ENCODE peak calls at places on chromosomes 1 and 21, in ten cellular contexts. W is lower leg skin; S is AG04449; M is tibial nerve; L is thoracic aorta; C is right cardiac atrium; X is CD4-positive, CD25-positive, alpha-beta regulatory T cell; F is mesenchymal stem cell; D is AG10803; A is body of pancreas. G is an unnamed sample.

GRCh38 chr1:37480125-37480466 is 5.7 kb downstream of the ZC3H12A start:
- DNase-seq in W (no peak), S (no peak), M (no peak), L (no peak), C (peak), X (peak), F (no peak), D (no peak), A (no peak), G (no peak)

GRCh38 chr1:8267307-8267706 is 50.6 kb upstream of the SLC45A1 start:
- DNase-seq in W (no peak), S (no peak), M (no peak), L (no peak), C (no peak), X (no peak), F (no peak), D (no peak), A (no peak), G (no peak)

GRCh38 chr21:45577806-45578801 is 35.9 kb upstream of the SLC19A1 start:
- DNase-seq in W (no peak), S (no peak), M (no peak), L (no peak), C (no peak), X (no peak), F (no peak), D (no peak), A (peak), G (no peak)

GRCh38 chr1:21700094-21700493 is 30.9 kb upstream of the RAP1GAP start:
- DNase-seq in W (no peak), S (no peak), M (no peak), L (no peak), C (no peak), X (no peak), F (no peak), D (no peak), A (no peak), G (peak)

GRCh38 chr1:194568610-194569009 is 1382.2 kb upstream of the B3GALT2 start:
- DNase-seq in W (no peak), S (no peak), M (no peak), L (no peak), C (no peak), X (no peak), F (no peak), D (no peak), A (no peak), G (peak)

GRCh38 chr1:233904979-233905415 is 521 bp downstream of the SLC35F3 start:
- DNase-seq in W (no peak), S (no peak), M (no peak), L (no peak), C (no peak), X (no peak), F (no peak), D (no peak), A (no peak), G (no peak)

GRCh38 chr1:211281322-211282022 is 22.3 kb downstream of the RCOR3 start:
- DNase-seq in W (no peak), S (no peak), M (no peak), L (no peak), C (no peak), X (no peak), F (peak), D (no peak), A (no peak), G (no peak)

GRCh38 chr1:203481186-203481585 is 5.6 kb downstream of the PRELP start:
- DNase-seq in W (no peak), S (no peak), M (no peak), L (no peak), C (no peak), X (no peak), F (no peak), D (peak), A (no peak), G (no peak)

GRCh38 chr1:245095903-245096302 is 58.9 kb upstream of the KIF26B start:
- DNase-seq in W (no peak), S (no peak), M (no peak), L (no peak), C (no peak), X (no peak), F (no peak), D (no peak), A (no peak), G (no peak)
- H3K4me3 ChIP-seq in W (no peak), S (no peak), M (no peak), L (no peak), C (no peak), X (no peak), F (no peak), D (no peak), A (no peak), G (no peak)

GRCh38 chr1:230141797-230142607 is 75.0 kb downstream of the GALNT2 start:
- DNase-seq in W (no peak), S (no peak), M (no peak), L (no peak), C (no peak), X (no peak), F (no peak), D (no peak), A (no peak), G (no peak)

GRCh38 chr1:230144765-230145504 is 77.9 kb downstream of the GALNT2 start:
- DNase-seq in W (no peak), S (no peak), M (no peak), L (no peak), C (no peak), X (no peak), F (no peak), D (no peak), A (no peak), G (no peak)

GRCh38 chr1:230144010-230144614 is 77.1 kb downstream of the GALNT2 start:
- DNase-seq in W (no peak), S (no peak), M (no peak), L (no peak), C (no peak), X (no peak), F (no peak), D (no peak), A (peak), G (no peak)

GRCh38 chr1:230142608-230143209 is 75.7 kb downstream of the GALNT2 start:
- DNase-seq in W (no peak), S (no peak), M (no peak), L (no peak), C (no peak), X (no peak), F (peak), D (no peak), A (no peak), G (no peak)

GRCh38 chr1:230143534-230143933 is 76.5 kb downstream of the GALNT2 start:
- DNase-seq in W (no peak), S (no peak), M (no peak), L (no peak), C (no peak), X (no peak), F (no peak), D (no peak), A (no peak), G (no peak)
- H3K4me3 ChIP-seq in W (no peak), S (no peak), M (no peak), L (no peak), C (no peak), X (no peak), F (no peak), D (no peak), A (no peak), G (no peak)

DNA sequence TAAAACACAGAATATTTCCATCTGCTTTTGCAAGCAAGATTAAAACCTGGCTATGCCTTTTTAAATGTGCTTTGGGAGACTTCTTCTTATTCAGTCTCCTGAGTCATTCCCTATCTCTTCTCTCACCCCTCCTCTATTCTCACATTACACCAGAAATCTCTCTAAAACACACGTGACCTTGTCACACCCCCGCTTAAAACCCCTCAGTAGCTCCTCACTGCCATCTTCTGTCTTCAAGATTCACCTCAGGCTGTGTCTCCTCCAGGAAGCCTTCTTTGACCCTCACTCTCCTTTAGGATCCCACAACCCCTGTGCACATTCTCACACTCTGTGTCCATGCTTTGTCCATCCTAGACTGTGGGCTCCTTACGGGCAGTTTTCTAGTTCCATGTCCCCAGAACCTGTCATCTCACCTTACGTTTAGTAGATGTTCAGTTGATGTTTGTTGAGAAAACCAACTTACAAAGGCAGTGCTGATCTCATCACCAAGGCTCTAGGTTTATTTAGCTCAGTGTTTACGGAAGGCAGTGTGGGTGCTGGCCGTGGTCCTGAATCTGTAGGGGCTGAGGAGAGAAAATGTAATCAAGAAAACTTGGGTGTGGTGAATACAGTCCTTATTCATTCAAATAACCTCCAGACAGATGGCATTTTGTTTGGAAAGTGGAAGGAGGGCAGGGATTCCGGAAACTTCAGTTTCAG is 143.5 kb downstream of the DMRTA2 start:
- DNase-seq in W (no peak), S (no peak), M (no peak), L (no peak), C (no peak), X (no peak), F (no peak), D (no peak), A (no peak), G (peak)
- H3K4me3 ChIP-seq in W (no peak), S (no peak), M (no peak), L (no peak), C (no peak), X (no peak), F (no peak), D (no peak), A (no peak), G (no peak)

GRCh38 chr1:246483204-246483933 is 23.7 kb downstream of the SMYD3 start:
- DNase-seq in W (no peak), S (no peak), M (no peak), L (no peak), C (no peak), X (no peak), F (no peak), D (peak), A (no peak), G (peak)
- H3K4me3 ChIP-seq in W (no peak), S (no peak), M (no peak), L (no peak), C (no peak), X (peak), F (no peak), D (peak), A (no peak), G (no peak)

GRCh38 chr1:235325854-235326253 is 2.1 kb downstream of the ARID4B start:
- DNase-seq in W (no peak), S (no peak), M (no peak), L (no peak), C (no peak), X (no peak), F (no peak), D (no peak), A (no peak), G (no peak)
- H3K4me3 ChIP-seq in W (no peak), S (peak), M (no peak), L (peak), C (peak), X (peak), F (no peak), D (peak), A (no peak), G (peak)

DNA sequence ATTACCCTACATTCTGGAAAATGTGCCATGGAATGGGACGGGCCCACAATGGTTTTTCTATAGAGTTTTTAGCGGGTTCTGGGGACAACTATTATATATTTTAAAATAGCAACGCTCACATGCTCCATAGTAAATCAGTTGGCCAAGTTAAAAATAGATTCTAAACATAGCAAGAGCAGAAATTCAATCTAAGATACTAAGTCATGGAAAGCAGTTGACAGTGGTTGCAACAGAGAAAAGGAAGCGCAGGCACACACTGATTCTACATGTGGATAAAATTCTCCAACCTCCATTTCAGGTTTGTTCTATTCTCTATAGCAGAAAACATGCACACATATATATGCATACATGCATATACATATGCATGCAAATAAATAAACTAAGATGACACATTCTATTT is 89.5 kb upstream of the HNRNPU start:
- DNase-seq in W (no peak), S (no peak), M (no peak), L (no peak), C (no peak), X (no peak), F (no peak), D (no peak), A (no peak), G (no peak)
- H3K4me3 ChIP-seq in W (no peak), S (no peak), M (no peak), L (no peak), C (no peak), X (no peak), F (no peak), D (no peak), A (no peak), G (no peak)

DNA sequence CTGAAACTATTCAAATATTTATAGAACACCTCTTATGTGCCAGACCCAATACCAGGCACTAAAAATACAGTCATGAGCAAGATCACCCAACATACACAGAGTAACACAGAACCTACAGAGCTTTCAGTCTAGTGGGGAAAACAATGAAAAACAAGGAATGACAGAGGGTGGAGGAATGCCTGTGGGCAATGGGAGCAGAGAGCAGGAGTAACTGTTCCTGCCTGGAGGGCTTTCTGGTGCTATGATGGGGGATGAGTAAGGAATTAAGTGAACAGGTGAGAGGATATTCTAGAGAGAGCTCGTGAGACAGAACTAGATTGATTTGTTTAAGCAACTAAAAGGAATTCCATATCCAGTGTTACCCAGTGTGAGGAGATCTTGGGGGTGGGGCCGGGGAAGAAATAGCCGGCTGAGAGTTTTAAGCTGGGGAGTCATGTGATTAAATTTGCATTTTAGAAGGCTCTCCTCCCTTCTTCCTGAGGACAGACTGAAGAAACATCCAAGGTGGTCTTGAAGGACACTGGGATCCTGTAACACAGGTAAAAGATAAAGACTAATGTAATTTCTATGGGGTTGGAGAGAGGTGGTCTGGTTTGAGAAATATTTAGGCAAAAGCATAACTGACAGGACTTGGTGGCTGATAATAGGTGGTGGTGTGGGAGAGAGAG is 2.1 kb upstream of the CD53 start:
- DNase-seq in W (no peak), S (no peak), M (no peak), L (no peak), C (no peak), X (no peak), F (no peak), D (no peak), A (no peak), G (peak)
- H3K4me3 ChIP-seq in W (no peak), S (no peak), M (no peak), L (no peak), C (no peak), X (peak), F (no peak), D (no peak), A (no peak), G (no peak)